ENCODE peak calls at places on chromosomes 4 and X, in nine cellular contexts. B is endodermal cell, E is testis, K is SK-N-SH, Y is psoas muscle, O is upper lobe of right lung, U is GM12878, R is stomach, F is colonic mucosa. X is an unnamed sample.
A peak's percentile ranks its signal among the peaks of the same experiment; 100 is the strongest.

GRCh38 chr4:114727426-114727825 is 128.8 kb downstream of the UGT8 start:
- DNase-seq in B (no peak), E (no peak), K (no peak), Y (no peak), O (no peak), U (no peak), R (no peak), F (no peak), X (no peak)

GRCh38 chr4:57426779-57427395 is 316.7 kb upstream of the IGFBP7 start:
- DNase-seq in B (peak; percentile 92), E (peak; percentile 86), K (peak; percentile 66), Y (peak; percentile 51), O (peak; percentile 80), U (no peak), R (peak; percentile 61), F (peak; percentile 65), X (peak; percentile 65)

GRCh38 chr4:118729287-118730286 is 44.4 kb downstream of the METTL14 start:
- DNase-seq in B (no peak), E (no peak), K (no peak), Y (no peak), O (no peak), U (no peak), R (no peak), F (no peak), X (no peak)

GRCh38 chr4:89166971-89167475 is 55.7 kb downstream of the TIGD2 start:
- DNase-seq in B (no peak), E (no peak), K (no peak), Y (no peak), O (no peak), U (no peak), R (no peak), F (no peak), X (no peak)

GRCh38 chr4:73523126-73523525 is 41.6 kb downstream of the AFM start:
- DNase-seq in B (no peak), E (no peak), K (no peak), Y (no peak), O (no peak), U (no peak), R (no peak), F (no peak), X (no peak)

GRCh38 chr4:150297861-150298474 is 219.7 kb downstream of the DCLK2 start:
- DNase-seq in B (peak; percentile 70), E (peak; percentile 79), K (peak; percentile 34), Y (no peak), O (no peak), U (peak; percentile 8), R (no peak), F (peak; percentile 53), X (peak; percentile 55)

GRCh38 chr4:152045781-152046571 is 285.2 kb upstream of the GATB start:
- DNase-seq in B (peak; percentile 98), E (peak; percentile 66), K (no peak), Y (peak; percentile 28), O (peak; percentile 85), U (no peak), R (peak; percentile 50), F (peak; percentile 68), X (peak; percentile 62)

GRCh38 chrX:8811611-8812010 is 10.4 kb upstream of the FAM9A start:
- DNase-seq in B (no peak), E (no peak), K (no peak), Y (no peak), O (no peak), U (no peak), R (no peak), F (no peak), X (no peak)

GRCh38 chr4:184958839-184959238 is 59.5 kb upstream of the HELT start:
- DNase-seq in B (no peak), E (no peak), K (no peak), Y (no peak), O (no peak), U (no peak), R (no peak), F (no peak), X (no peak)

GRCh38 chrX:131626681-131627296 is 82.9 kb downstream of the OR13H1 start:
- DNase-seq in B (peak; percentile 38), E (no peak), K (peak; percentile 4), Y (no peak), O (no peak), U (no peak), R (no peak), F (no peak), X (no peak)

GRCh38 chrX:103554687-103555417 is 30.5 kb upstream of the TCEAL4 start:
- DNase-seq in B (peak; percentile 92), E (peak; percentile 73), K (peak; percentile 41), Y (no peak), O (no peak), U (no peak), R (peak; percentile 56), F (peak; percentile 40), X (peak; percentile 45)

GRCh38 chrX:103562801-103563200 is 22.5 kb upstream of the TCEAL4 start:
- DNase-seq in B (no peak), E (no peak), K (no peak), Y (no peak), O (no peak), U (no peak), R (no peak), F (no peak), X (no peak)

GRCh38 chrX:103552236-103552635 is 32.9 kb upstream of the RAB40A start:
- DNase-seq in B (no peak), E (no peak), K (no peak), Y (no peak), O (no peak), U (no peak), R (no peak), F (no peak), X (no peak)

GRCh38 chrX:103556941-103557340 is 28.4 kb upstream of the TCEAL4 start:
- DNase-seq in B (peak; percentile 83), E (no peak), K (no peak), Y (no peak), O (no peak), U (no peak), R (no peak), F (no peak), X (no peak)
- H3K9me3 ChIP-seq in B (no peaks in the 10 kb centered on the region), E (no peaks in the 10 kb centered on the region), K (no peaks in the 10 kb centered on the region), Y (no peaks in the 10 kb centered on the region), O (no peaks in the 10 kb centered on the region), U (no peaks in the 10 kb centered on the region), R (no peaks in the 10 kb centered on the region), F (no peaks in the 10 kb centered on the region), X (no peaks in the 10 kb centered on the region)

DNA sequence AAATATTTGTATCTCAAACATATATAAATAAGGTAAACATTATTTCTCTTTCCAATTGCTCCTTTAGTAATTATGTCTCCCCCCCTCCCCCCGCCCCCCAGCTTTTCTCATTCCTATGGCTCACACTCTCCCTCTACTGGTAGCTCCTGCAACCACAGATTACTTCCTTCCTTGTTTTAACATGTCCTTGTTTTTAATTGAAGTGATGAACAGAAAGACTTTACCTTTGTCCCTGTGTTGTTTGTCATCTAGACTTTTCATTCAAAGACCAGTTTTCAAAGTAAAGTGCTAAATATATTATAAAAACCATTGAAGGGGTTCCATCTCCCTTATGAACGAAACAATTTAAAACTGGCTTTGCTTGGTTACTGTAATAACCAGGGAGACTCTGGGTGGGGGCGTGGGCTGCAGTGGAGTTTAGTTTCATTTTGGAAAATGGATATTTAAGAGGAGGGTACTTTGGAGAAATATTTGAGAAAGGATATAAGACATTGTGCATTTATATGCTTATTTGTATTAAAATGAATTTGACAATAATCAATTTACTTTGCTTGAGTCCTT is 352.9 kb downstream of the RAPGEF2 start:
- DNase-seq in B (peak; percentile 70), E (peak; percentile 53), K (peak; percentile 68), Y (no peak), O (no peak), U (no peak), R (no peak), F (no peak), X (no peak)
- TF ChIP-seq CTCF in B (peak; percentile 84), E (peak; percentile 45), K (peak; percentile 80), Y (peak; percentile 32), O (peak; percentile 59), U (peak; percentile 65), R (peak; percentile 35), F (peak; percentile 37), X (peak; percentile 36)

DNA sequence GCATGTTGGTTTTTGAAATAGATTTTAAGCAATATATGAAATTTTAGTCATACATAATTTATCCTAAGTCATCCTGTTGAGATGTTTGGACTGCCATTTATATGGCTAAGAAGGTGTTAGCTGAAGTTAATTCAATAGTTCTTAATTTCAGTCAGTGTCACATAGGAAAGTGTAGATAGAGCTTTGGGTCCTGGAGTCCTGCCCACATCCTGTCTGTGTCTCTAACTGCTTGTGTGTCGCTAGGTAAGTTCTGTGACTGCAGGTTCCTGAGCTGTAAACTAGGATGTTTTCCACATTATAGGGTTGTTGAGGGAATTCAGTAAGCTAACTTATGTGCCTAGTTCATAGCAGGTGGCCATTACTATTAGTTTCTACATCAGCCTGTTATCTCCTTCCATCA is 20.7 kb downstream of the OFD1 start:
- DNase-seq in B (no peak), E (no peak), K (no peak), Y (no peak), O (no peak), U (no peak), R (no peak), F (no peak), X (no peak)
- H3K36me3 ChIP-seq in B (peaks cover 72% of the 10 kb centered on the region), E (no peaks in the 10 kb centered on the region), K (peaks cover 68% of the 10 kb centered on the region), Y (no peaks in the 10 kb centered on the region), O (peaks cover 12% of the 10 kb centered on the region), U (peaks cover 5% of the 10 kb centered on the region), R (peaks cover 74% of the 10 kb centered on the region), F (no peaks in the 10 kb centered on the region), X (no peaks in the 10 kb centered on the region)

DNA sequence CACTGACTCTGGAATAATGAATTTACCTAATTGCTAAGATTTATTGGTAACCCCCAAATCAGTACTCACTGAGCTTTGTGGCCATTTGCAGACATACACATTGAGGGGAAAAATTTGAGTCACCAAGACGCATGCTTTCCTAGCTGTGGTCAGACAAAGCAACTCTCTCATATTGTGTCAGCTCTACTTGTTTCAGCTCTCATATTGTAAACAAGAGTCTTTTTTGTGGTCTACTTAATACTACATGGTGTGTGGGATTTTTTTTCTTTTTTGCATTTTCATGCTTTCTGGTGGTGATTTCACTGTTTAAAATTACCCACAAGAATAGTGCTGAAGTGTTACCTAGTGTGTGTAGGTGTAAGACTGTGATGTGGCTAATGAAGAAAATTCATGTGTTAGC is 428.2 kb upstream of the GALNT7 start:
- DNase-seq in B (no peak), E (no peak), K (no peak), Y (no peak), O (no peak), U (no peak), R (no peak), F (no peak), X (no peak)
- H3K9me3 ChIP-seq in B (peaks cover 17% of the 10 kb centered on the region), E (no peaks in the 10 kb centered on the region), K (no peaks in the 10 kb centered on the region), Y (peaks cover 7% of the 10 kb centered on the region), O (no peaks in the 10 kb centered on the region), U (peaks cover 2% of the 10 kb centered on the region), R (peaks cover 28% of the 10 kb centered on the region), F (no peaks in the 10 kb centered on the region), X (no peaks in the 10 kb centered on the region)